ENCODE peak calls at places on chromosome 22, in ten cellular contexts. X is CD8-positive, alpha-beta memory T cell; M is left ventricle myocardium inferior; J is adipocyte; A is foreskin fibroblast; W is GM06990; S is AG09309; C is PC-3; O is mammary epithelial cell; T is CD8-positive, alpha-beta T cell. G is an unnamed sample.

GRCh38 chr22:28904211-28904808 is 20.9 kb downstream of the ZNRF3 start:
- DNase-seq in X (no peak), M (no peak), J (peak; percentile 27), A (no peak), W (no peak), S (no peak), C (no peak), O (no peak), T (no peak), G (no peak)

GRCh38 chr22:43260346-43260745 is 73.4 kb upstream of the TTLL12 start:
- DNase-seq in X (no peak), M (no peak), J (no peak), A (no peak), W (no peak), S (no peak), C (no peak), O (no peak), T (no peak), G (no peak)

GRCh38 chr22:38861927-38862326 is 10.1 kb downstream of the CBX6 start:
- DNase-seq in X (no peak), M (no peak), J (no peak), A (no peak), W (no peak), S (no peak), C (no peak), O (no peak), T (no peak), G (no peak)

GRCh38 chr22:19822301-19823117 is 32.2 kb downstream of the GNB1L start:
- DNase-seq in X (peak; percentile 42), M (no peak), J (no peak), A (no peak), W (no peak), S (no peak), C (no peak), O (no peak), T (no peak), G (no peak)

GRCh38 chr22:19579113-19579811 is 55.1 kb upstream of the CLDN5 start:
- DNase-seq in X (no peak), M (no peak), J (no peak), A (no peak), W (no peak), S (no peak), C (peak; percentile 35), O (no peak), T (no peak), G (no peak)

GRCh38 chr22:17477401-17477833 is 85.9 kb upstream of the SLC25A18 start:
- DNase-seq in X (no peak), M (peak; percentile 31), J (no peak), A (no peak), W (no peak), S (no peak), C (no peak), O (peak; percentile 14), T (no peak), G (no peak)

GRCh38 chr22:37182949-37183245 is 5.2 kb downstream of the C1QTNF6 start:
- DNase-seq in X (no peak), M (no peak), J (no peak), A (no peak), W (no peak), S (no peak), C (no peak), O (no peak), T (no peak), G (no peak)

GRCh38 chr22:19666663-19667593 is 47.4 kb upstream of the SEPTIN5 start:
- DNase-seq in X (no peak), M (no peak), J (peak; percentile 75), A (no peak), W (no peak), S (no peak), C (no peak), O (no peak), T (no peak), G (no peak)

DNA sequence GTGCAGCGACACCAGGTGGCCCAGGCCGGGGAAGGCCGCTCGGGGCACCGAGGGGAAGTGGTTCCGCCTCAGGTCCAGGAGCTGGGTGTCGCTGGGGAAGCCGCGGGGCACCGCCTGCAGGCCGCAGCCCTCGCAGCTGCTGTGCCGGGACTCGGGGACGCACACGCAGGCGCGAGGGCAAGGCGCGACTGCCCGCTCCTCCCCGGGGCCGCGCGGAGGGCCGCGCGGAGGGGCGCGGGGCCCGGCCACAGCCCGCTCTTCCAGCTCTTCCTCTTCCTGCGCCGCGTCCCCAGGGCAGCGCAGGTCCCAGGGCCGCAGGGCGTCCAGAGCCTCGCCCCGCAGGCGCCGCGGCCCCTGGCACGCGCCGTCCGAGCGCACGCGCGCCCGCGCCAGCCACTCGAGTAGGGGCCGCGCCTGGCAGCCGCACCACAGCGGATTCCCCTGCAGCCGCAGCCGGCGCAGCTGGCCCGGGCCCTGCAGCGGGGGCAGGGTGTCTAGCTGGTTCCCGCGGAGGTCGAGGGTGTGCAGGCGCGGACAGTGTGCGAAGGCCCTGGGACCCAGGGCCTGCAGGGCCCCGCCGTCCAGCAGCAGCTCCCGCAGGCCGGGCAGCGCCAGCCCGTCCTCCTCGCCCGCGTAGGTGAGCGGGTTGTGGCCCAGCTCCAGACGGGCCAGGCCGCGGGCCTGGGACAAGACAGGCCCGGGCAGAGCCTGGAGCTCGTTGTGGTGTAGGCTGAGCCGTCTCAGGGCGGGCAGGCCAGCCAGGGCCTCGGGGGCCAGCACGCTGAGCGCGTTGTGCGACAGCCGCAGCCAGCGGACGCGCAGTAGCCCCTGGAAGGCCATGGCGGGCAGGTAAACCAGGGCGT is 2.8 kb downstream of the CHADL start:
- DNase-seq in X (peak; percentile 84), M (peak; percentile 76), J (peak; percentile 40), A (peak; percentile 33), W (peak; percentile 86), S (no peak), C (peak; percentile 71), O (peak; percentile 67), T (peak; percentile 75), G (no peak)
- H3K4me3 ChIP-seq in X (peak overlapping the region; percentile 50), M (peak overlapping the region; percentile 66), J (peak overlapping the region; percentile 62), A (no peak overlapping the region), W (peak overlapping the region; percentile 40), S (no peak overlapping the region), C (peak overlapping the region; percentile 57), O (peak overlapping the region; percentile 47), T (peak overlapping the region; percentile 65), G (peak overlapping the region; percentile 11)

GRCh38 chr22:36165161-36165560 is 4.6 kb upstream of the APOL3 start:
- DNase-seq in X (no peak), M (no peak), J (no peak), A (no peak), W (no peak), S (no peak), C (no peak), O (no peak), T (no peak), G (no peak)

GRCh38 chr22:36160499-36160942 is at the start of gene APOL3:
- DNase-seq in X (peak; percentile 74), M (peak; percentile 86), J (peak; percentile 57), A (peak; percentile 27), W (peak; percentile 39), S (no peak), C (peak; percentile 29), O (peak; percentile 16), T (peak; percentile 28), G (no peak)

GRCh38 chr22:36163497-36163896 is 2.9 kb upstream of the APOL3 start:
- DNase-seq in X (no peak), M (no peak), J (no peak), A (no peak), W (no peak), S (no peak), C (no peak), O (no peak), T (no peak), G (no peak)

GRCh38 chr22:36164621-36165020 is 4.1 kb upstream of the APOL3 start:
- DNase-seq in X (no peak), M (no peak), J (no peak), A (no peak), W (no peak), S (no peak), C (no peak), O (no peak), T (no peak), G (no peak)

DNA sequence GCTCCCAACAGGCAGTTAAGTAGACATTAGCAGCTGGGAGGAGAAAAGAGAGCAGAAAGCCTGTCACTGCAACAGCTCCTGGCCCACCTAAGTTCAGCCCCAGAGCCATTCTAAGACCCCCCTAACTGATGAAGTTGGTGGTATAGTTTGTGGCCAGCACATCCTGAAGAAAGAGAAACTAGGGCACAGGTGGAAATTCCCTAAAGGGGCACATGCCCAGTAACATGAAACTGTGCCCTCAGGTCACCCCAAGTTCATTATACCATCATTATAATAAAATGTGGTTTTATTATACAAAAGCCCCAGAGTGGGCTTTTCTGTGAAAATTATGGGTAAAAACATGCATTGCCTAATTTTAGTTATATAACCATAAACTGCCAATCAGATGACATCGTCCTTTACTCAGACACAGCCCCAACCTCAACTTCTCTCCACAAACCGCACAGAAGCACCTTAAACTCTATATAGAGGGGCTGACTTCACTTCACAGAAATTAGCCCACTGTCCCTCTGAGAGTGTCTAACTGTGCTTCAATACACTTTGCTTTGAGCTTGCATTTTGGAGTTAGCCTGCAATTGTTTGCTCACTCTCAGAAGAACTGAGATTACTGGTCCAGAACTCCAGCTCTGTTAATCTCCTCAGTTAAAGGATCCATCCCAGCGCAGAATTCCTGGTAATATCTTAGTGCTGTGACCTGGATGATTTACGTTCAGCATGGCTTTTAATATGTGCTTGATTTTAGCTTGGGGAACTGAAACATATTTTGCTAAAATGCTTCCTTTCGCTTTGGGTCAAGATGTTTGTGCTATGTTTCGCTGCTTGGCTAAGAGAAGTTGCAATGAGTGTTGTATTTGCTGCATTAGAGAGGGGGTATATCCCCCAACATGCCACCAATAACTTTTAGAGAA is 1.8 kb upstream of the APOL3 start:
- DNase-seq in X (peak; percentile 77), M (no peak), J (no peak), A (no peak), W (peak; percentile 59), S (no peak), C (no peak), O (no peak), T (no peak), G (no peak)
- H3K4me3 ChIP-seq in X (peak overlapping the region; percentile 42), M (no peak overlapping the region), J (no peak overlapping the region), A (no peak overlapping the region), W (peak overlapping the region; percentile 29), S (no peak overlapping the region), C (no peak overlapping the region), O (no peak overlapping the region), T (peak overlapping the region; percentile 14), G (no peak overlapping the region)

DNA sequence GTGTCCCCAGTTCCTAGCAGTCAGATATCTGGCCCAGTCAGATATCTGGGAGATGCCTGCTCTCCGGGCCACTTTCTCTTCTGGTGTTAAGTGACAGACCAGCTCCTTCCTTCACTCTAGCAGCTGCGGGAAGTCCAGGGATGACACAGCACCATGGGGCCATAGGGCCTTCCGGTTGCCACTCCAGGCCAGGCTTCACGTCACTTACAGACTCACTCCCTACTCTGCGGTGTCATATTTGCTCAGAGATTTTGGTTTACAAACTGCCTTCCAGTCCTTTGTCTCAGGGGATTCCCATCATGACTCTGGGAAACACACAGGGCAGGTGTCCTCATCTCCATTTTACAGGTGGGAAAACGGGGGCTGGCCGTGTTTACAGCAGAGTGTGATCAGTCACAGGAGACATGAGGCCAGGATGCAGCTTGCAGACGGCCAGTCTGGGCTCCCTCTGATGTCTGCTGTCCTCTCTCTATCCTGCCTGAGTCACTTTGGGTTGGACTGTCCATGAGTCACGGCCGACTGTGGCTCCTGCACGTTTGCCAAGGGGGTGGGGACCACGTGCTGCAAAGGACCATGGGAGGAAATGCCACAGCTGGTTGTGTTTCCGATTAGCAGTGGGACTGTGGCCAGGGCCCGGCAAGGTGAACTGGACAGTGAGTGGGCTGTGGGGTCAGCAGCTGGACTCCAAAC is 8.2 kb upstream of the TBC1D22A start:
- DNase-seq in X (no peak), M (peak; percentile 94), J (peak; percentile 96), A (peak; percentile 98), W (no peak), S (peak; percentile 90), C (peak; percentile 91), O (peak; percentile 94), T (no peak), G (peak; percentile 94)
- H3K4me3 ChIP-seq in X (no peak overlapping the region), M (peak overlapping the region; percentile 40), J (peak overlapping the region; percentile 72), A (no peak overlapping the region), W (no peak overlapping the region), S (no peak overlapping the region), C (no peak overlapping the region), O (no peak overlapping the region), T (no peak overlapping the region), G (peak overlapping the region; percentile 17)

GRCh38 chr22:50286275-50286674 is 16.1 kb upstream of the MAPK11 start:
- DNase-seq in X (no peak), M (no peak), J (no peak), A (no peak), W (no peak), S (no peak), C (no peak), O (no peak), T (no peak), G (no peak)
- H3K4me3 ChIP-seq in X (no peak overlapping the region), M (no peak overlapping the region), J (no peak overlapping the region), A (no peak overlapping the region), W (no peak overlapping the region), S (no peak overlapping the region), C (no peak overlapping the region), O (no peak overlapping the region), T (no peak overlapping the region), G (no peak overlapping the region)

G was measured in HFF-Myc.